ENCODE peak calls at places on chromosomes 13 and 19, in six cellular contexts. One of them, this sample, is unnamed.

GRCh38 chr13:39538826-39539555 is 64.0 kb downstream of the LHFPL6 start:
- DNase-seq in astrocyte: peak
- DNase-seq in cardiac fibroblast: no peak
- DNase-seq in substantia nigra: no peak
- DNase-seq in activated CD4-positive, alpha-beta T cell treated with anti-CD3 and anti-CD28 coated beads, Interleukin-2, amount 10 ng/mL, durations not matched to agents 7 days and 5 days: no peak
- DNase-seq in uterus: no peak
- DNase-seq in this sample: no peak

GRCh38 chr19:15195987-15196682 is 4.7 kb downstream of the NOTCH3 start:
- DNase-seq in astrocyte: no peak
- DNase-seq in cardiac fibroblast: no peak
- DNase-seq in substantia nigra: no peak
- DNase-seq in activated CD4-positive, alpha-beta T cell treated with anti-CD3 and anti-CD28 coated beads, Interleukin-2, amount 10 ng/mL, durations not matched to agents 7 days and 5 days: no peak
- DNase-seq in uterus: no peak
- DNase-seq in this sample: no peak

GRCh38 chr13:40464349-40464748 is 202.1 kb downstream of the FOXO1 start:
- DNase-seq in astrocyte: no peak
- DNase-seq in cardiac fibroblast: no peak
- DNase-seq in substantia nigra: no peak
- DNase-seq in activated CD4-positive, alpha-beta T cell treated with anti-CD3 and anti-CD28 coated beads, Interleukin-2, amount 10 ng/mL, durations not matched to agents 7 days and 5 days: no peak
- DNase-seq in uterus: no peak
- DNase-seq in this sample: no peak

GRCh38 chr13:99374994-99375805 is 68.0 kb upstream of the GPR183 start:
- DNase-seq in astrocyte: no peak
- DNase-seq in cardiac fibroblast: no peak
- DNase-seq in substantia nigra: no peak
- DNase-seq in activated CD4-positive, alpha-beta T cell treated with anti-CD3 and anti-CD28 coated beads, Interleukin-2, amount 10 ng/mL, durations not matched to agents 7 days and 5 days: no peak
- DNase-seq in uterus: no peak
- DNase-seq in this sample: no peak

GRCh38 chr19:8973501-8974091 is 36.6 kb downstream of the MUC16 start:
- DNase-seq in astrocyte: no peak
- DNase-seq in cardiac fibroblast: no peak
- DNase-seq in substantia nigra: no peak
- DNase-seq in activated CD4-positive, alpha-beta T cell treated with anti-CD3 and anti-CD28 coated beads, Interleukin-2, amount 10 ng/mL, durations not matched to agents 7 days and 5 days: peak
- DNase-seq in uterus: no peak
- DNase-seq in this sample: no peak

GRCh38 chr13:39971526-39971925 is 316.1 kb downstream of the COG6 start:
- DNase-seq in astrocyte: no peak
- DNase-seq in cardiac fibroblast: no peak
- DNase-seq in substantia nigra: no peak
- DNase-seq in activated CD4-positive, alpha-beta T cell treated with anti-CD3 and anti-CD28 coated beads, Interleukin-2, amount 10 ng/mL, durations not matched to agents 7 days and 5 days: no peak
- DNase-seq in uterus: no peak
- DNase-seq in this sample: no peak

GRCh38 chr13:61563645-61564044 is 148.0 kb upstream of the PCDH20 start:
- DNase-seq in astrocyte: no peak
- DNase-seq in cardiac fibroblast: no peak
- DNase-seq in substantia nigra: no peak
- DNase-seq in activated CD4-positive, alpha-beta T cell treated with anti-CD3 and anti-CD28 coated beads, Interleukin-2, amount 10 ng/mL, durations not matched to agents 7 days and 5 days: no peak
- DNase-seq in uterus: no peak
- DNase-seq in this sample: no peak

GRCh38 chr13:105929486-105929885 is 606.0 kb downstream of the EFNB2 start:
- DNase-seq in astrocyte: peak
- DNase-seq in cardiac fibroblast: no peak
- DNase-seq in substantia nigra: no peak
- DNase-seq in activated CD4-positive, alpha-beta T cell treated with anti-CD3 and anti-CD28 coated beads, Interleukin-2, amount 10 ng/mL, durations not matched to agents 7 days and 5 days: no peak
- DNase-seq in uterus: no peak
- DNase-seq in this sample: no peak

GRCh38 chr13:101258071-101258470 is 158.2 kb downstream of the NALCN start:
- DNase-seq in astrocyte: peak
- DNase-seq in cardiac fibroblast: peak
- DNase-seq in substantia nigra: no peak
- DNase-seq in activated CD4-positive, alpha-beta T cell treated with anti-CD3 and anti-CD28 coated beads, Interleukin-2, amount 10 ng/mL, durations not matched to agents 7 days and 5 days: peak
- DNase-seq in uterus: no peak
- DNase-seq in this sample: peak

GRCh38 chr13:73816702-73817101 is 317.5 kb downstream of the KLF12 start:
- DNase-seq in astrocyte: no peak
- DNase-seq in cardiac fibroblast: no peak
- DNase-seq in substantia nigra: no peak
- DNase-seq in activated CD4-positive, alpha-beta T cell treated with anti-CD3 and anti-CD28 coated beads, Interleukin-2, amount 10 ng/mL, durations not matched to agents 7 days and 5 days: no peak
- DNase-seq in uterus: no peak
- DNase-seq in this sample: no peak

GRCh38 chr13:112814905-112815585 is 125.2 kb downstream of the ATP11A start:
- DNase-seq in astrocyte: peak
- DNase-seq in cardiac fibroblast: no peak
- DNase-seq in substantia nigra: no peak
- DNase-seq in activated CD4-positive, alpha-beta T cell treated with anti-CD3 and anti-CD28 coated beads, Interleukin-2, amount 10 ng/mL, durations not matched to agents 7 days and 5 days: no peak
- DNase-seq in uterus: no peak
- DNase-seq in this sample: no peak

GRCh38 chr13:113848020-113848419 is 15.9 kb downstream of the GAS6 start:
- DNase-seq in astrocyte: no peak
- DNase-seq in cardiac fibroblast: no peak
- DNase-seq in substantia nigra: no peak
- DNase-seq in activated CD4-positive, alpha-beta T cell treated with anti-CD3 and anti-CD28 coated beads, Interleukin-2, amount 10 ng/mL, durations not matched to agents 7 days and 5 days: no peak
- DNase-seq in uterus: peak
- DNase-seq in this sample: no peak